ENCODE peak calls at places on chromosomes 6 and 20, in nine cellular contexts. S is IMR-90; L is nucleus accumbens; Z is lower lobe of right lung; A is activated CD4-positive, CD25-positive, alpha-beta regulatory T cell; M is SJSA1; B is breast epithelium; V is NB4; E is ovary. O is an unnamed sample.

GRCh38 chr6:83252717-83253116 is 59.6 kb downstream of the RWDD2A start:
- DNase-seq in S (peak; percentile 85), L (no peak), Z (no peak), A (no peak), M (peak; percentile 68), B (no peak), V (no peak), E (no peak), O (peak; percentile 90)

GRCh38 chr6:169171951-169172350 is 81.7 kb downstream of the THBS2 start:
- DNase-seq in S (peak; percentile 22), L (no peak), Z (no peak), A (no peak), M (peak; percentile 87), B (no peak), V (no peak), E (no peak), O (peak; percentile 37)

GRCh38 chr6:85483041-85483700 is 33.3 kb downstream of the NT5E start:
- DNase-seq in S (peak; percentile 71), L (peak; percentile 51), Z (peak; percentile 78), A (peak; percentile 61), M (peak; percentile 80), B (peak; percentile 79), V (peak; percentile 69), E (peak; percentile 89), O (peak; percentile 85)

GRCh38 chr6:136095961-136096360 is 154.2 kb downstream of the MTFR2 start:
- DNase-seq in S (no peak), L (no peak), Z (no peak), A (no peak), M (no peak), B (no peak), V (no peak), E (peak; percentile 25), O (peak; percentile 61)

GRCh38 chr6:118551063-118551672 is 3.1 kb downstream of the PLN start:
- DNase-seq in S (peak; percentile 79), L (no peak), Z (no peak), A (no peak), M (peak; percentile 43), B (no peak), V (peak; percentile 66), E (no peak), O (peak; percentile 87)

GRCh38 chr6:37029249-37029959 is 23.9 kb downstream of the FGD2 start:
- DNase-seq in S (peak; percentile 88), L (peak; percentile 45), Z (peak; percentile 86), A (no peak), M (peak; percentile 81), B (no peak), V (peak; percentile 92), E (peak; percentile 71), O (peak; percentile 93)

GRCh38 chr20:45452238-45452637 is 17.3 kb upstream of the WFDC2 start:
- DNase-seq in S (no peak), L (no peak), Z (no peak), A (no peak), M (no peak), B (no peak), V (no peak), E (no peak), O (no peak)

GRCh38 chr6:14074723-14075503 is 42.7 kb upstream of the CD83 start:
- DNase-seq in S (peak; percentile 44), L (peak; percentile 22), Z (no peak), A (no peak), M (peak; percentile 55), B (no peak), V (no peak), E (peak; percentile 27), O (peak; percentile 75)

GRCh38 chr20:38873050-38873581 is 53.1 kb upstream of the FAM83D start:
- DNase-seq in S (no peak), L (no peak), Z (no peak), A (peak; percentile 55), M (no peak), B (no peak), V (no peak), E (no peak), O (no peak)

GRCh38 chr6:41626022-41626421 is 12.2 kb upstream of the MDFI start:
- DNase-seq in S (no peak), L (no peak), Z (no peak), A (no peak), M (no peak), B (no peak), V (no peak), E (no peak), O (no peak)

GRCh38 chr6:110944681-110945151 is 13.8 kb upstream of the GTF3C6 start:
- DNase-seq in S (peak; percentile 93), L (no peak), Z (no peak), A (peak; percentile 2), M (peak; percentile 64), B (no peak), V (peak; percentile 82), E (no peak), O (peak; percentile 76)

GRCh38 chr6:53306819-53307347 is 41.9 kb downstream of the ELOVL5 start:
- DNase-seq in S (peak; percentile 49), L (no peak), Z (no peak), A (no peak), M (no peak), B (no peak), V (no peak), E (no peak), O (no peak)

GRCh38 chr6:42519779-42520178 is 44.0 kb upstream of the UBR2 start:
- DNase-seq in S (no peak), L (no peak), Z (no peak), A (no peak), M (no peak), B (no peak), V (no peak), E (no peak), O (no peak)

GRCh38 chr6:73519943-73520687 is 717 bp downstream of the EEF1A1 start:
- DNase-seq in S (peak; percentile 78), L (peak; percentile 65), Z (peak; percentile 85), A (peak; percentile 67), M (peak; percentile 83), B (peak; percentile 73), V (peak; percentile 78), E (peak; percentile 73), O (peak; percentile 87)

GRCh38 chr20:32484221-32485125 is 100.7 kb downstream of the NOL4L start:
- DNase-seq in S (no peak), L (peak; percentile 75), Z (peak; percentile 65), A (no peak), M (no peak), B (no peak), V (peak; percentile 45), E (no peak), O (peak; percentile 33)

GRCh38 chr6:21522007-21522758 is 71.4 kb upstream of the SOX4 start:
- DNase-seq in S (no peak), L (no peak), Z (no peak), A (no peak), M (no peak), B (no peak), V (no peak), E (no peak), O (no peak)

GRCh38 chr6:118789419-118789818 is 104.5 kb upstream of the ASF1A start:
- DNase-seq in S (no peak), L (no peak), Z (no peak), A (no peak), M (no peak), B (no peak), V (no peak), E (no peak), O (no peak)

GRCh38 chr6:37221585-37222124 is 35.9 kb upstream of the TBC1D22B start:
- DNase-seq in S (no peak), L (no peak), Z (no peak), A (no peak), M (no peak), B (no peak), V (no peak), E (no peak), O (peak; percentile 66)

GRCh38 chr6:33516726-33517125 is 62.4 kb downstream of the ZBTB9 start:
- DNase-seq in S (no peak), L (no peak), Z (no peak), A (no peak), M (no peak), B (no peak), V (no peak), E (no peak), O (no peak)

GRCh38 chr20:57139342-57140093 is 126.9 kb downstream of the BMP7 start:
- DNase-seq in S (no peak), L (no peak), Z (no peak), A (no peak), M (no peak), B (no peak), V (no peak), E (no peak), O (no peak)

GRCh38 chr6:163935158-163935762 is 520.7 kb downstream of the QKI start:
- DNase-seq in S (peak; percentile 4), L (no peak), Z (no peak), A (no peak), M (peak; percentile 88), B (no peak), V (no peak), E (no peak), O (peak; percentile 67)

GRCh38 chr6:72042088-72042487 is 155.7 kb downstream of the RIMS1 start:
- DNase-seq in S (no peak), L (no peak), Z (no peak), A (no peak), M (no peak), B (no peak), V (peak; percentile 12), E (no peak), O (peak; percentile 26)

GRCh38 chr6:139888691-139889122 is 514.3 kb upstream of the CITED2 start:
- DNase-seq in S (peak; percentile 17), L (no peak), Z (no peak), A (no peak), M (peak; percentile 75), B (no peak), V (no peak), E (no peak), O (peak; percentile 61)

GRCh38 chr6:2103644-2104523 is 141.5 kb downstream of the GMDS start:
- DNase-seq in S (peak; percentile 69), L (no peak), Z (no peak), A (no peak), M (peak; percentile 54), B (no peak), V (peak; percentile 84), E (no peak), O (peak; percentile 80)

GRCh38 chr6:135576055-135576454 is 78.5 kb upstream of the AHI1 start:
- DNase-seq in S (peak; percentile 80), L (no peak), Z (no peak), A (no peak), M (no peak), B (no peak), V (no peak), E (no peak), O (peak; percentile 69)

GRCh38 chr20:48635791-48636267 is 192.0 kb downstream of the PREX1 start:
- DNase-seq in S (peak; percentile 31), L (peak; percentile 78), Z (peak; percentile 66), A (peak; percentile 60), M (peak; percentile 56), B (no peak), V (peak; percentile 76), E (no peak), O (peak; percentile 68)

GRCh38 chr6:135920689-135921088 is 69.2 kb downstream of the PDE7B start:
- DNase-seq in S (no peak), L (no peak), Z (no peak), A (no peak), M (peak; percentile 48), B (no peak), V (no peak), E (no peak), O (no peak)

GRCh38 chr6:35385457-35386202 is 43.3 kb downstream of the PPARD start:
- DNase-seq in S (no peak), L (no peak), Z (no peak), A (no peak), M (peak; percentile 44), B (no peak), V (peak; percentile 33), E (peak; percentile 63), O (peak; percentile 78)

GRCh38 chr6:142378138-142378875 is 76.5 kb downstream of the ADGRG6 start:
- DNase-seq in S (peak; percentile 89), L (no peak), Z (no peak), A (no peak), M (peak; percentile 50), B (no peak), V (peak; percentile 36), E (no peak), O (peak; percentile 80)

GRCh38 chr6:11632795-11633511 is 95.4 kb downstream of the TMEM170B start:
- DNase-seq in S (peak; percentile 90), L (no peak), Z (no peak), A (no peak), M (peak; percentile 83), B (no peak), V (no peak), E (no peak), O (peak; percentile 69)

GRCh38 chr6:142035890-142036289 is 96.8 kb upstream of the GJE1 start:
- DNase-seq in S (no peak), L (no peak), Z (no peak), A (no peak), M (no peak), B (no peak), V (no peak), E (no peak), O (no peak)

O was measured in choroid plexus epithelial cell.